ENCODE peak calls at places on chromosomes 4 and X, in six cellular contexts. U is tibial nerve, C is brain microvascular endothelial cell, H is heart left ventricle, W is breast epithelium, P is GM23338. I is an unnamed sample.
A peak's percentile ranks its signal among the peaks of the same experiment; 100 is the strongest.

GRCh38 chr4:120760047-120760446 is 162.5 kb downstream of the PRDM5 start:
- DNase-seq in P (no peak), C (no peak), W (no peak), U (no peak), H (no peak), I (no peak)

GRCh38 chr4:16582526-16582925 is 315.9 kb downstream of the LDB2 start:
- DNase-seq in U (no peak), C (no peak), W (no peak), P (peak; percentile 80), H (no peak), I (peak; percentile 43)

GRCh38 chr4:48047421-48047844 is 30.9 kb downstream of the NIPAL1 start:
- DNase-seq in H (no peak), U (no peak), P (no peak), W (no peak), C (no peak), I (no peak)

GRCh38 chr4:128286474-128287158 is 997 bp downstream of the PGRMC2 start:
- DNase-seq in W (no peak), U (no peak), C (no peak), P (peak; percentile 46), H (no peak), I (no peak)

GRCh38 chr4:163748474-163748873 is 254.0 kb downstream of the TMA16 start:
- DNase-seq in C (peak; percentile 5), W (no peak), P (no peak), U (no peak), H (no peak), I (no peak)

GRCh38 chrX:79413009-79413408 is 45.9 kb upstream of the ITM2A start:
- DNase-seq in W (no peak), P (peak; percentile 29), C (no peak), H (no peak), U (peak; percentile 6), I (no peak)

GRCh38 chr4:70830054-70830453 is 9.6 kb downstream of the GRSF1 start:
- DNase-seq in U (no peak), P (no peak), W (no peak), H (no peak), C (no peak), I (no peak)

GRCh38 chr4:151753056-151753455 is 7.8 kb downstream of the GATB start:
- DNase-seq in W (no peak), H (no peak), P (no peak), U (no peak), C (peak; percentile 28), I (no peak)

GRCh38 chr4:144547678-144548298 is 98.2 kb upstream of the HHIP start:
- DNase-seq in P (no peak), U (no peak), C (no peak), W (no peak), H (no peak), I (no peak)

GRCh38 chrX:119093991-119094741 is 21.4 kb downstream of the CT47C1 start:
- DNase-seq in C (no peak), U (no peak), H (no peak), W (no peak), P (no peak), I (no peak)

GRCh38 chrX:109475174-109475891 is 6.6 kb downstream of the GUCY2F start:
- DNase-seq in W (peak; percentile 17), P (peak; percentile 74), C (peak; percentile 53), U (peak; percentile 30), H (peak; percentile 9), I (peak; percentile 26)

GRCh38 chrX:13090261-13091110 is 46.1 kb upstream of the FAM9C start:
- DNase-seq in C (no peak), U (peak; percentile 18), W (no peak), H (no peak), P (no peak), I (no peak)

GRCh38 chr4:1285790-1286553 is 3.7 kb upstream of the MAEA start:
- DNase-seq in W (no peak), C (no peak), P (peak; percentile 63), U (no peak), H (no peak), I (peak; percentile 83)

GRCh38 chr4:98300706-98301105 is 39.5 kb downstream of the RAP1GDS1 start:
- DNase-seq in W (no peak), H (no peak), P (no peak), C (no peak), U (no peak), I (no peak)

GRCh38 chr4:1187182-1187581 is 14.8 kb upstream of the SPON2 start:
- DNase-seq in U (no peak), H (no peak), P (no peak), C (no peak), W (peak; percentile 16), I (no peak)

GRCh38 chrX:107675823-107676555 is 47.7 kb downstream of the PRPS1 start:
- DNase-seq in W (no peak), U (peak; percentile 47), C (peak; percentile 30), H (no peak), P (no peak), I (no peak)

GRCh38 chr4:48493485-48494100 is 3.5 kb downstream of the ZAR1 start:
- DNase-seq in U (no peak), H (no peak), P (no peak), C (no peak), W (no peak), I (peak; percentile 41)

GRCh38 chrX:15566244-15566643 is 34.5 kb downstream of the ACE2 start:
- DNase-seq in U (no peak), W (no peak), C (no peak), H (no peak), P (peak; percentile 26), I (no peak)

GRCh38 chr4:73896416-73896815 is 27.2 kb downstream of the CXCL1 start:
- DNase-seq in P (no peak), U (no peak), W (no peak), C (no peak), H (no peak), I (no peak)

GRCh38 chr4:80197132-80197573 is at the start of gene PRDM8:
- DNase-seq in C (no peak), P (peak; percentile 52), W (no peak), H (no peak), U (no peak), I (peak; percentile 92)

GRCh38 chrX:140913802-140914501 is 88.4 kb upstream of the SPANXB1 start:
- DNase-seq in P (no peak), W (no peak), U (no peak), H (no peak), C (no peak), I (no peak)

GRCh38 chr4:48334900-48335384 is 6.4 kb upstream of the SLAIN2 start:
- DNase-seq in P (no peak), C (no peak), U (no peak), H (no peak), W (no peak), I (no peak)

GRCh38 chr4:169846396-169846795 is 88.7 kb upstream of the HPF1 start:
- DNase-seq in C (peak; percentile 4), P (no peak), U (no peak), H (no peak), W (no peak), I (no peak)

GRCh38 chr4:169841776-169842175 is 84.0 kb upstream of the HPF1 start:
- DNase-seq in C (no peak), W (no peak), U (no peak), H (no peak), P (no peak), I (no peak)

GRCh38 chr4:169840554-169840953 is 82.8 kb upstream of the HPF1 start:
- DNase-seq in U (no peak), P (no peak), C (no peak), W (no peak), H (no peak), I (no peak)
- H3K27ac ChIP-seq in U (no peak overlapping the region), P (no peak overlapping the region), C (no peak overlapping the region), W (no peak overlapping the region), H (no peak overlapping the region), I (no peak overlapping the region)

DNA sequence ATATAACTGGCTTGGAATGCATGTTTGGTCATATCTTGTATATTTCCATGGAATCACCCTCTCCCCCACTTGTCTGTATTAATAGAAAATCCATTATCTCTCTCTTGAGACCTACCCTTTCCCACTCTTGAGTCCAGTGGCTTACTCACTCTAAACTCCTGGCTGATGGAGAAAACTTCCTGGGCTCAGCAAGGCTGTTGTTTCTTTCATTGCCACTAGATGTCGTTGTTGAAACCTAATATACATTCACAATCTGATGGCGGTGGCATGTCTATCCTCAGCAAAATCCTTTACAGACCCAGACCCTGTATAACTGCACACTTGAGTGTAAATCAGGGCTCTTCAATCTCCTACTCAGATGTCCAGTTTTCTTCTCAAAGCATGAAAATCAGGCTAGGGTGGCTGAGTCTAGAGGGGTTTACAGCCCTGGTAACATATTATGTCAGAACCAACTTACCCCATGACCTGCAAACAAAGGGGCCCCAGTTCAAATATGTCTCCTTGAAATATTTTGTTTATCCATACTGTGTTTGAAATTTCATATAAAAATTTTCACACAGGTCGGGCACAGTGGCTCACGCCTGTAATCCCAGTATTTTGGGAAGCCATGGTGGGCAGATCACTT is 70.0 kb upstream of the FAM241A start:
- DNase-seq in C (peak; percentile 83), W (no peak), P (peak; percentile 77), H (no peak), U (peak; percentile 20), I (peak; percentile 52)
- TF ChIP-seq CTCF in C (peak; percentile 83), W (no peak), P (peak; percentile 80), H (peak; percentile 65), U (peak; percentile 43), I (peak; percentile 79)

DNA sequence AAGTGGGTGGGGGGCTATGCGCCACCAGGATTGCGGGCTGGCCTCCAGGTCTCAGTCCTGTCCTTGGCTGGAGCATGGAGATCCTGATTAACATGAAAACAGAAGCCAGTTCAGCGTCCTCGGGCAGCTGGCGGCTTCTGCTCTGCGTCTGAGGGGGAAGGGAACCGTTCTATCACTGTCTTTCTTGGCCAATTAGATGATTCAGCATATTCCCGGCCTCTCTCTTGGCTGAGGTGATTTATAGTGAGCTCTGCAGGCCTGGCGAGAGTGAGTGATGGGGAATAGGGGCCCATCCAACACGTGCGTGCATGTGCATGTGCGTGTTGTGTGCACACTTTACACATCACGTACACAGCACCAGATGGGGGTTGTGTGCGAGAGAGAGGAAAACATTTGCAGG is 145.8 kb upstream of the ATP6AP2 start:
- DNase-seq in U (peak; percentile 5), W (no peak), C (no peak), P (peak; percentile 58), H (peak; percentile 12), I (peak; percentile 72)
- H3K4me3 ChIP-seq in U (peak overlapping the region; percentile 11), W (no peak overlapping the region), C (no peak overlapping the region), P (no peak overlapping the region), H (no peak overlapping the region), I (no peak overlapping the region)

GRCh38 chr4:75028196-75028854 is 95.4 kb downstream of the PARM1 start:
- DNase-seq in U (no peak), W (no peak), C (no peak), P (no peak), H (no peak), I (no peak)
- H3K27ac ChIP-seq in U (no peak overlapping the region), W (no peak overlapping the region), C (no peak overlapping the region), P (no peak overlapping the region), H (peak overlapping the region; percentile 25), I (no peak overlapping the region)

DNA sequence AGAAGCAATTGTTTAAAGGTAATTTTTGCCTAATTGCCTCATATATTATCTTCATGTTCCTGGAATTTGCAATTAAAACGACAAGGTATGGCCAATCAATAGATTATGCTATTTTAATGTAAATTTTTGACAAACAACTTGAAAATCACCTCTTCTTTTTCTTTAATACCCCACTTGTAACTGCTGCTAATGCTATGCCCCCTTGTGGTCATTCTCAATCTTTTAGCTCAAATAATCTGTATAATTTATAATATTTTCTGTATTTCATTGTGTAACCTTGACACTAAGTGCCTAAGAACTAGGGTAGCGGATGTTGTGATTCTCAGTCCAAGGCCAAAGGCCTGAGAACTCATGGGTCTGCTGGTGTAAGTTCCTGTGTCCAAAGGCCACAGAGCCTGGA is 831.7 kb upstream of the POU3F4 start:
- DNase-seq in W (no peak), H (no peak), C (no peak), P (peak; percentile 1), U (no peak), I (no peak)
- TF ChIP-seq CTCF in W (no peak), H (no peak), C (no peak), P (no peak), U (no peak), I (no peak)

I was measured in WERI-Rb-1.